ENCODE peak calls at places on chromosomes 1 and 21, in four cellular contexts. N, P, Y and C are unnamed samples.

GRCh38 chr1:231757101-231757404 is 130.5 kb downstream of the DISC1 start:
- DNase-seq in N (no peak), P (no peak), Y (no peak), C (no peak)

GRCh38 chr1:212012034-212012740 is 23.2 kb downstream of the INTS7 start:
- DNase-seq in N (no peak), P (no peak), Y (peak; percentile 78), C (peak; percentile 78)

GRCh38 chr1:205271277-205271676 is 43.5 kb downstream of the TMCC2 start:
- DNase-seq in N (no peak), P (no peak), Y (no peak), C (no peak)

GRCh38 chr1:83889707-83890106 is 109.2 kb downstream of the TTLL7 start:
- DNase-seq in N (no peak), P (no peak), Y (no peak), C (no peak)

GRCh38 chr1:25797939-25798338 is 2.1 kb upstream of the SELENON start:
- DNase-seq in N (no peak), P (peak; percentile 58), Y (peak; percentile 67), C (peak; percentile 46)

GRCh38 chr1:158180741-158181576 is at the start of gene CD1D:
- DNase-seq in N (no peak), P (peak; percentile 89), Y (no peak), C (peak; percentile 12)

GRCh38 chr1:36080801-36081200 is 3.1 kb upstream of the TEKT2 start:
- DNase-seq in N (no peak), P (no peak), Y (no peak), C (no peak)

GRCh38 chr1:7386226-7387052 is 384.7 kb upstream of the VAMP3 start:
- DNase-seq in N (no peak), P (no peak), Y (no peak), C (no peak)

GRCh38 chr21:22120616-22121266 is 1122.5 kb downstream of the NCAM2 start:
- DNase-seq in N (no peak), P (peak; percentile 34), Y (peak; percentile 11), C (no peak)

GRCh38 chr1:10401281-10401680 is 2.4 kb downstream of the PGD start:
- DNase-seq in N (peak; percentile 32), P (no peak), Y (no peak), C (no peak)

GRCh38 chr1:71296551-71296950 is 215.7 kb upstream of the ZRANB2 start:
- DNase-seq in N (no peak), P (no peak), Y (no peak), C (no peak)

GRCh38 chr1:180540697-180541594 is 17.8 kb upstream of the OVAAL start:
- DNase-seq in N (no peak), P (no peak), Y (no peak), C (no peak)

GRCh38 chr1:41823453-41823852 is 95.3 kb downstream of the HIVEP3 start:
- DNase-seq in N (no peak), P (no peak), Y (no peak), C (no peak)

GRCh38 chr1:226407497-226408284 is at the start of gene PARP1:
- DNase-seq in N (no peak), P (peak; percentile 97), Y (peak; percentile 99), C (peak; percentile 94)

GRCh38 chr1:45721207-45721606 is 29.2 kb downstream of the IPP start:
- DNase-seq in N (peak; percentile 26), P (no peak), Y (no peak), C (no peak)

GRCh38 chr1:43531453-43531905 is 796 bp downstream of the PTPRF start:
- DNase-seq in N (no peak), P (no peak), Y (peak; percentile 83), C (no peak)

DNA sequence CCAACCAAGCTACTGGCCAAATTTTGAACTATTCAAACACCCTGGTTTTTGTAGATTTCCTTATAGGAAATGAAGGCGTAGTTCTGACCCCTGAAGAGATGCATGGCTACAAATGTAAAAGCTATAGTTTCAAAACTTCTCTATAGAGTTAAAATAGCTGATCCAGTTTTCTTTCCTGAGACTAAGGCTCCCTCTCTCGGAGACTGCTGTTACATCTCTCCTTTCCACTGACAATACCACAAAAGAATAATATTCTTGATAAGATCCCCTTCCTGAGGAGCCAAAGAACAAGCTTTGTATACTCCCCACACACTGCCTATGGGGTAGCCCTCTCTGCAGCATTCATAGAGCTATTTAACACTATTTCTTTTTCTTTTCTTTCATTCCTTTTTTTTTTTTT is 6.7 kb upstream of the CFAP126 start:
- DNase-seq in N (no peak), P (no peak), Y (no peak), C (no peak)
- TF ChIP-seq CTCF in N (peak; percentile 34), P (no peak), Y (peak; percentile 52), C (no peak)

DNA sequence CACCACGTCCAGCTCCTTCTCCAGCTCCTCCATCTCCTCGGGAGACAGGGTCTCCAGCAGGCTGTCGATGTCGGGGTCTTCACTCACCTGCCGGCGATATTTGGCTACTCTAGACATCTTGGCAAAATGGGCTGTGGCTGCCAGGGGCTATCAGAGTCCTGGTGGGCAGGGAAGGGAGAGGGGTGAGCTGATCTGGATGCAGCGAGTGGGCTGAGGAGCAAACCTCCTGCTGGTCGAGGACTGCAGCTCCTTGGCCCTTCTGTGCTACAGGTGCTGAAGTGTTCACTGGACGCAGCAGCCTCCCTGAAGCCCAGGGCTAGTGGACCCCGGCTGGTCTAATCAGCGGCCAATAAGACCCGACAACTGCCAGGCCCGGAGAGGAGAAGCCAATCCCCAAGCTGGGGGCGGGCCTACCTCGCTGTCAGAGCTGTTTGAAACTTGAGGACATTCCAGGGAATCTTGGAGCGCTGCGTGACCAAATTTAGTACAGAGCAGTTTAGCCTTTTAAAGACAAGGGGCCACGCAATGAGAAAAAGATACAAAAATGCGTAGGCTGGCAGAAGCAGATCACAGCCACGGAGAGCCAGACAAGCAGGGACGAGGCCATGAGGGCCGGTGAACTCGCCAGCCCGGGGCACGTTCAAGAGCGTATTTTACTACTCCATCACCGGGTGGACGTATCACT is at the start of gene LMOD1:
- DNase-seq in N (peak; percentile 95), P (peak; percentile 86), Y (peak; percentile 63), C (peak; percentile 18)
- TF ChIP-seq CTCF in N (peak; percentile 26), P (no peak), Y (no peak), C (no peak)

GRCh38 chr1:101135526-101135925 is 101.3 kb upstream of the S1PR1 start:
- DNase-seq in N (no peak), P (no peak), Y (no peak), C (no peak)
- TF ChIP-seq CTCF in N (no peak), P (no peak), Y (no peak), C (no peak)

DNA sequence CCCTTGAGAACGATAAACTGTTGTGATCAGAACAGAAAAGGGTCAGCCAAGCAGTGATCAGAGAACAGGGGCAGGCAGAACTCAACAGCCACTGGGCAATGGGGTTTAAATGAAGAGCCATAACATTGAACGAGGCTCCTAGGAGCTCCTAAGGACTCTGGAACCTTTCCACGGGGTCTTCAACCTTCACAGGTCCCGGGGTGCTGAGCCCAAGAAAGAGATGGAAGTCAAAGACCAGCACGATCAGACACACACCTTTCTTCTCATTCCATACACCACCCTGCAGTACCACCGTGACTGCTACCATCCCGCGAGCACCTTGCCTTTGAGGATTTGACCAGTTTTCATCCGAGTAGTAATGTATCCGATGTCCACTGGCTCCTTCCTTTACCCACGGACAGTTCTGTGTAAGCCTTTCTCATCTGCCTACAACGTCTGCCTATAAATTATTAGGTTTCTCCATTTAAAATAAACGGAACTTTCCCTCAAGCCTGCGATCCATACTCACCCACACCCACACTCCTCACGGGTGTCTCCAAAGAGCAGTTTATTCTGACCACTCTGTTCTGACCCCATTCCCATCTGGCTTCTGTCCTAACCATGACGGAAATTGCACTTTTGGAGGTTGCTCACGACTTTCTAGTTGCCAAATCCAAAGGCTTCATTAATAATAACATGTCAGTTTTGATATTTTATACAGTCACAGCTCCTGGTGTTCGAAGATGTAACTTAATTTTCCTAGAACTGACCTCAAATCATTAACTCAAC is 16.8 kb upstream of the HHAT start:
- DNase-seq in N (no peak), P (no peak), Y (no peak), C (no peak)
- TF ChIP-seq CTCF in N (no peak), P (no peak), Y (no peak), C (no peak)

GRCh38 chr1:159196543-159196942 is 8.1 kb upstream of the ACKR1 start:
- DNase-seq in N (no peak), P (no peak), Y (peak; percentile 18), C (no peak)
- TF ChIP-seq CTCF in N (peak; percentile 18), P (no peak), Y (peak; percentile 42), C (no peak)

DNA sequence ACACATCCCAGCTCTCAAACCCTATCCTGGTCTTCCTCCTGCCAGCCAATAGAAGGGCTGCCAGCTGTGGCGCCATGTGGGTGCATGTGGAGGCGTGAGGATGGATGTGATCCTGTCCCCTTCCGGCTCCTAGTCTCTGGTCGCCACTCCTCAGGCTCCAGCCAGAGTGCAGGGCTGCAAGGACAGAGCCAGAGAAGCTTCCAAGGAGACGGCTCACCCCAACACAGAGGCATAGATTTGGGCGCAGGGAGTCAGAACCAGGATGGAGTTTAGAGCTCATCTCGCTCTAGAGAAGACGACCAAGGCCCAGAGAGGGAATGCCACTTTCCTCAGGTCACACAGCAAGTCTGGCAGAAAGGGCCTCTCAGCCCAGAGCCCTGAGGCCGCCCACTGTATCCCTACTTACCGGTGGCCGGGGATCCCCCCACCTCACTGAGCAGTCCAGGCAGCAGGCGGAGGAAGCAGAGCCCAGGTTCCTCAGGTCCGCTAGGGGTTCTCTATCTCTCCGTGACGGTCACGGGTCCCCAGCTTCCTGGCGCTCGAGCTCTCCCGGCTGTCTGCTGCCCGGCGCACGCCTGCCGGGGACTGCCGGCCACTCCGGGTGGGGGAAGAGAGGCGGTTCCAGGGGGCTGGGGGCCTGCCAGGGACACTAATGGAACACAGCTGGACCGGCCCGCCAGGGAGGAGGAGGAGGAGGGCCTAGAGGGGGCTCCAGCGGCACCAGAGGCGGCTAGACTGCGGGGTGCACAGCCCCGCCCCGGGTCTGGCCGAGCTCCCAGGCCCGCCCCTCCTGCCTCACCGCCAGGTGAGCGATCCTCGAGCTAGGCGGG is at the start of gene COL16A1:
- DNase-seq in N (no peak), P (no peak), Y (peak; percentile 50), C (no peak)
- TF ChIP-seq CTCF in N (no peak), P (no peak), Y (no peak), C (no peak)

DNA sequence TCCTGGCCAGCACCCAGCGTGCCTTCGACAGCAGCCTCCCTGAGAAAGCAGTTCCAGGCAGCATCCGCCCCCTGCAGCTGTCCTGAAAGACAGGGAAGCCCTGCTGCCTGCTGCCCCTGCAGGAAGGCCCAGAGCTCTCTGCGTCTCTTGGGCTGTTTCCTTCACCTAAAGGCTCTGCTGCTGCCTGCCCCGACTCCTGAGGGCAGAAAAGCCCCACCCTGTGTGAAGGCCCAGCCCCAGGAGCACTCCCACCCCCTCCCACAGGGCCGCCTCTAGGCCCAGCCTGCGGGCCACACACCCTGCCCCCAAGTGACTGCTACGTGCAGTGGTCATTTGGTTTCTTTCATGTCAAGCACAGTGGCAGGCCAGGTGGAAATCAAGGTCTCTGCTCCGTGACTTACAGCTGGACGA is 12.4 kb downstream of the RIPK4 start:
- DNase-seq in N (no peak), P (no peak), Y (no peak), C (no peak)
- TF ChIP-seq CTCF in N (no peak), P (no peak), Y (no peak), C (no peak)

GRCh38 chr1:151512326-151512725 is 1.1 kb downstream of the CGN start:
- DNase-seq in N (no peak), P (no peak), Y (no peak), C (no peak)

GRCh38 chr1:151512801-151513625 is 1.8 kb downstream of the CGN start:
- DNase-seq in N (no peak), P (no peak), Y (no peak), C (no peak)

GRCh38 chr1:151510957-151511635 is at the start of gene CGN:
- DNase-seq in N (peak; percentile 43), P (peak; percentile 95), Y (peak; percentile 95), C (peak; percentile 86)

GRCh38 chr1:151510614-151510956 is 602 bp upstream of the CGN start:
- DNase-seq in N (no peak), P (no peak), Y (no peak), C (no peak)

GRCh38 chr1:151511636-151512215 is 539 bp downstream of the CGN start:
- DNase-seq in N (no peak), P (no peak), Y (no peak), C (peak; percentile 40)
- TF ChIP-seq CTCF in N (peak; percentile 9), P (no peak), Y (peak; percentile 12), C (no peak)